ENCODE peak calls at places on chromosomes 5 and 9, in six cellular contexts. U is T1000; K is AG09319; W is left ventricle myocardium inferior; S is AG09309; A is stimulated activated CD8-positive, alpha-beta memory T cell treated with anti-CD3 and anti-CD28 coated beads, Interleukin-2, amount 100 ng/mL, for 48 hours. E is an unnamed sample.

GRCh38 chr5:156120777-156121176 is 206.2 kb upstream of the SGCD start:
- DNase-seq in U (peak), K (no peak), W (no peak), S (no peak), A (no peak), E (no peak)

GRCh38 chr5:40774626-40775025 is 18.9 kb upstream of the TTC33 start:
- DNase-seq in U (no peak), K (no peak), W (no peak), S (no peak), A (no peak), E (no peak)

GRCh38 chr9:132079391-132080071 is at the start of gene MED27:
- DNase-seq in U (peak), K (peak), W (peak), S (peak), A (peak), E (peak)

GRCh38 chr9:130927338-130927737 is 11.7 kb downstream of the FIBCD1 start:
- DNase-seq in U (no peak), K (no peak), W (no peak), S (no peak), A (no peak), E (no peak)

GRCh38 chr9:121909111-121909510 is 184.0 kb downstream of the TTLL11 start:
- DNase-seq in U (no peak), K (no peak), W (no peak), S (no peak), A (no peak), E (no peak)

GRCh38 chr9:134136117-134136996 is 475 bp downstream of the WDR5 start:
- DNase-seq in U (no peak), K (no peak), W (no peak), S (no peak), A (no peak), E (peak)

GRCh38 chr5:41921874-41922273 is 3.2 kb upstream of the FBXO4 start:
- DNase-seq in U (no peak), K (no peak), W (no peak), S (no peak), A (no peak), E (no peak)

GRCh38 chr5:81971086-81971693 is 633 bp upstream of the ATG10 start:
- DNase-seq in U (no peak), K (no peak), W (no peak), S (no peak), A (no peak), E (no peak)

GRCh38 chr9:78519786-78520185 is 222.9 kb downstream of the PSAT1 start:
- DNase-seq in U (no peak), K (no peak), W (no peak), S (no peak), A (no peak), E (no peak)

GRCh38 chr5:172638209-172638768 is 2.8 kb upstream of the NEURL1B start:
- DNase-seq in U (no peak), K (no peak), W (no peak), S (no peak), A (no peak), E (no peak)

GRCh38 chr9:131744171-131744714 is 4.4 kb upstream of the RAPGEF1 start:
- DNase-seq in U (no peak), K (no peak), W (no peak), S (no peak), A (no peak), E (no peak)

GRCh38 chr9:83622814-83623633 is at the start of gene IDNK:
- DNase-seq in U (peak), K (no peak), W (peak), S (no peak), A (peak), E (peak)

GRCh38 chr5:143938230-143938629 is 126.3 kb downstream of the HMHB1 start:
- DNase-seq in U (no peak), K (no peak), W (no peak), S (no peak), A (no peak), E (no peak)

GRCh38 chr5:28523887-28524637 is 1485.7 kb upstream of the CDH9 start:
- DNase-seq in U (peak), K (no peak), W (no peak), S (no peak), A (no peak), E (no peak)

GRCh38 chr9:96554801-96555566 is 64.7 kb downstream of the CDC14B start:
- DNase-seq in U (no peak), K (no peak), W (no peak), S (no peak), A (no peak), E (no peak)

GRCh38 chr9:108310202-108310601 is 545.6 kb downstream of the ACTL7B start:
- DNase-seq in U (no peak), K (no peak), W (no peak), S (no peak), A (no peak), E (no peak)

GRCh38 chr9:33161011-33161588 is 6.0 kb downstream of the B4GALT1 start:
- DNase-seq in U (peak), K (peak), W (peak), S (peak), A (no peak), E (peak)

GRCh38 chr9:130043654-130044623 is 950 bp upstream of the FNBP1 start:
- DNase-seq in U (no peak), K (no peak), W (peak), S (no peak), A (no peak), E (peak)

GRCh38 chr9:117763314-117763713 is 59.1 kb downstream of the TLR4 start:
- DNase-seq in U (peak), K (no peak), W (no peak), S (peak), A (no peak), E (no peak)

GRCh38 chr5:112529525-112529924 is 110.4 kb upstream of the EPB41L4A start:
- DNase-seq in U (no peak), K (no peak), W (no peak), S (no peak), A (no peak), E (no peak)

GRCh38 chr5:43389679-43390329 is 22.4 kb downstream of the CCL28 start:
- DNase-seq in U (peak), K (peak), W (peak), S (peak), A (no peak), E (no peak)

GRCh38 chr9:3922846-3923245 is 377.0 kb downstream of the GLIS3 start:
- DNase-seq in U (no peak), K (no peak), W (no peak), S (no peak), A (no peak), E (no peak)

GRCh38 chr5:13234-13633 is 78.7 kb upstream of the PLEKHG4B start:
- DNase-seq in U (no peak), K (no peak), W (no peak), S (no peak), A (no peak), E (no peak)

GRCh38 chr9:21317956-21318923 is 13.1 kb upstream of the IFNA5 start:
- DNase-seq in U (no peak), K (no peak), W (no peak), S (no peak), A (no peak), E (no peak)

GRCh38 chr9:105065119-105066088 is 137.4 kb upstream of the ABCA1 start:
- DNase-seq in U (no peak), K (no peak), W (no peak), S (no peak), A (no peak), E (no peak)

GRCh38 chr9:122134822-122135528 is 24.6 kb downstream of the NDUFA8 start:
- DNase-seq in U (no peak), K (no peak), W (no peak), S (no peak), A (no peak), E (no peak)

GRCh38 chr9:89843074-89843473 is 238.3 kb downstream of the GADD45G start:
- DNase-seq in U (no peak), K (no peak), W (no peak), S (no peak), A (no peak), E (no peak)

GRCh38 chr5:956941-957729 is 51.5 kb upstream of the NKD2 start:
- DNase-seq in U (peak), K (peak), W (no peak), S (peak), A (peak), E (peak)

GRCh38 chr9:76733096-76733495 is 31.1 kb upstream of the PCA3 start:
- DNase-seq in U (no peak), K (no peak), W (no peak), S (no peak), A (no peak), E (no peak)

GRCh38 chr5:149829954-149830353 is 99.8 kb downstream of the PPARGC1B start:
- DNase-seq in U (no peak), K (no peak), W (no peak), S (no peak), A (no peak), E (no peak)

GRCh38 chr5:176677209-176677931 is 30.1 kb downstream of the TSPAN17 start:
- DNase-seq in U (no peak), K (no peak), W (peak), S (no peak), A (no peak), E (no peak)

GRCh38 chr5:178351950-178352349 is 119.3 kb upstream of the PHYKPL start:
- DNase-seq in U (no peak), K (no peak), W (no peak), S (no peak), A (no peak), E (no peak)

GRCh38 chr5:158435161-158435616 is 576.2 kb upstream of the CLINT1 start:
- DNase-seq in U (no peak), K (no peak), W (no peak), S (no peak), A (no peak), E (no peak)

GRCh38 chr5:92337772-92338234 is 954.7 kb upstream of the ARRDC3 start:
- DNase-seq in U (no peak), K (peak), W (no peak), S (peak), A (no peak), E (no peak)

GRCh38 chr9:2055203-2055658 is 40.1 kb downstream of the SMARCA2 start:
- DNase-seq in U (no peak), K (no peak), W (no peak), S (peak), A (no peak), E (no peak)

GRCh38 chr9:132006657-132007370 is 72.9 kb downstream of the MED27 start:
- DNase-seq in U (no peak), K (no peak), W (no peak), S (no peak), A (no peak), E (no peak)

GRCh38 chr9:13975628-13976250 is 338.2 kb downstream of the NFIB start:
- DNase-seq in U (no peak), K (no peak), W (no peak), S (no peak), A (no peak), E (no peak)

E was measured in psoas muscle.